ENCODE peak calls at places on chromosomes 3 and 15, in seven cellular contexts. O is heart right ventricle, X is pancreas, J is foreskin fibroblast, S is fibroblast of lung, Z is right lobe of liver, Y is transverse colon. D is an unnamed sample.
A peak's percentile ranks its signal among the peaks of the same experiment; 100 is the strongest.

GRCh38 chr15:38564557-38565286 is at the start of gene RASGRP1:
- DNase-seq in J (peak; percentile 67), Z (peak; percentile 72), Y (peak; percentile 81), O (peak; percentile 24), X (peak; percentile 64), S (peak; percentile 33), D (peak; percentile 36)

GRCh38 chr15:82650046-82650670 is 3.0 kb upstream of the CPEB1 start:
- DNase-seq in S (no peak), J (no peak), Y (no peak), O (no peak), Z (no peak), X (no peak), D (no peak)

GRCh38 chr3:47802734-47803477 is at the start of gene DHX30:
- DNase-seq in J (peak; percentile 96), O (peak; percentile 88), Z (peak; percentile 92), S (peak; percentile 86), X (peak; percentile 87), Y (peak; percentile 89), D (peak; percentile 87)

GRCh38 chr3:182710557-182711157 is 82.6 kb upstream of the ATP11B start:
- DNase-seq in S (peak; percentile 16), X (no peak), J (peak; percentile 42), O (no peak), Y (no peak), Z (no peak), D (peak; percentile 37)

GRCh38 chr3:159499031-159499793 is 489.4 kb upstream of the IL12A start:
- DNase-seq in X (no peak), S (no peak), J (peak; percentile 49), O (no peak), Z (no peak), Y (no peak), D (peak; percentile 14)

GRCh38 chr3:174355505-174355904 is 503.6 kb upstream of the NAALADL2 start:
- DNase-seq in Z (no peak), O (no peak), J (peak; percentile 48), S (peak; percentile 47), Y (no peak), X (no peak), D (peak; percentile 40)

GRCh38 chr15:96117275-96117674 is 213.2 kb upstream of the NR2F2 start:
- DNase-seq in Y (no peak), X (no peak), Z (no peak), O (no peak), S (no peak), J (no peak), D (no peak)

GRCh38 chr3:16205156-16205870 is 30.8 kb downstream of the GALNT15 start:
- DNase-seq in O (no peak), S (no peak), J (no peak), Z (no peak), X (no peak), Y (no peak), D (no peak)

GRCh38 chr15:65796610-65797012 is 4.5 kb upstream of the DENND4A start:
- DNase-seq in Y (no peak), J (peak; percentile 80), S (peak; percentile 60), O (no peak), X (no peak), Z (no peak), D (peak; percentile 82)

GRCh38 chr3:33650495-33650894 is 67.6 kb downstream of the CLASP2 start:
- DNase-seq in Z (no peak), X (no peak), J (no peak), O (no peak), Y (no peak), S (no peak), D (no peak)

GRCh38 chr3:179717219-179717618 is 64.4 kb downstream of the USP13 start:
- DNase-seq in O (no peak), J (no peak), Z (no peak), X (no peak), Y (no peak), S (no peak), D (no peak)

GRCh38 chr15:39530446-39531342 is 50.2 kb upstream of the THBS1 start:
- DNase-seq in O (no peak), Y (no peak), X (no peak), Z (no peak), J (peak; percentile 83), S (peak; percentile 36), D (peak; percentile 12)

GRCh38 chr15:54836052-54836795 is 360.5 kb downstream of the RSL24D1 start:
- DNase-seq in S (no peak), J (no peak), Y (no peak), O (no peak), Z (no peak), X (no peak), D (no peak)

GRCh38 chr3:192745150-192745549 is 17.8 kb upstream of the FGF12 start:
- DNase-seq in Y (no peak), S (no peak), J (no peak), Z (no peak), O (no peak), X (no peak), D (no peak)

GRCh38 chr15:69303337-69304175 is 4.8 kb downstream of the PAQR5 start:
- DNase-seq in X (no peak), Y (no peak), Z (no peak), O (no peak), S (peak; percentile 51), J (peak; percentile 37), D (peak; percentile 24)

GRCh38 chr3:30188713-30189112 is 417.7 kb upstream of the TGFBR2 start:
- DNase-seq in Z (no peak), O (peak; percentile 16), J (peak; percentile 49), Y (no peak), S (no peak), X (no peak), D (peak; percentile 46)

GRCh38 chr15:73597036-73597638 is 36.1 kb downstream of the NPTN start:
- DNase-seq in O (no peak), X (no peak), J (no peak), Z (no peak), S (no peak), Y (no peak), D (no peak)

GRCh38 chr3:177284383-177284881 is 87.2 kb upstream of the TBL1XR1 start:
- DNase-seq in O (peak; percentile 20), S (peak; percentile 82), Z (no peak), X (no peak), J (peak; percentile 76), Y (peak; percentile 59), D (peak; percentile 54)

GRCh38 chr15:48112242-48112641 is 8.5 kb upstream of the SLC24A5 start:
- DNase-seq in O (no peak), Z (no peak), X (no peak), J (peak; percentile 9), Y (no peak), S (peak; percentile 49), D (peak; percentile 39)

GRCh38 chr15:100042558-100042957 is 299.2 kb downstream of the ADAMTS17 start:
- DNase-seq in O (no peak), S (no peak), Z (no peak), J (peak; percentile 18), Y (no peak), X (no peak), D (no peak)
- H3K4me3 ChIP-seq in O (no peak overlapping the region), S (no peak overlapping the region), Z (no peak overlapping the region), J (no peak overlapping the region), Y (no peak overlapping the region), X (no peak overlapping the region), D (no peak overlapping the region)

DNA sequence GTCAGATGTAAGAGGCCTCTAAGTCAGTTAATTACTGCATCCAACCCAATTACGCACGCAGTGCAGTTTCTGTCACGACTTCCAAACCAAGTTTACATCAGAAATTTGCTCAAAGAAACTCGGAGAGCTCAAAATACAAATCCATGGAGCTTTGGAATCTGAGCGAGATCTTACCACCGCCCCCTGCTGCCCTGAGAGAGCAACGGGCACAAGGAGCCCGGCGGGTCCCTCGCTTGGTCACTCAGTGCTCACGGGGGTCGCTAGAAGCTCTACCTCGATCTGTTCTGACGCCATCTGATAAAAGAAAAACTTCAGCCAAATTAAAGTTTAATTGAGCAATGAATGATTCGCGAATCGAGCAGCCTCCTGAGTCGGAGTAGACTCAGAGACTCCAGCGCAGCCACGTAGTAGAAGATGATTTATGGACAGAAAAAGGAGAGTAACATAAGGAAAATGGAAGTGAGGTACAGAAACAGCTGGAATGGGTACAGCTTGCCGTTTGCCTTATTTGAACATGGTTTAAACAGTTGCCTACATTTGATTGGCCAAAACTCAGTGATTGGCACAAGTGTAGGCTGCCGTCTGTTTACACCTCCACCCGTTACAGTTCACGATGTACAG is 232.7 kb upstream of the ATP10A start:
- DNase-seq in Z (no peak), O (no peak), S (no peak), J (no peak), Y (no peak), X (no peak), D (no peak)
- TF ChIP-seq CTCF in Z (no peak), O (peak; percentile 8), S (no peak), J (peak; percentile 41), Y (no peak), X (peak; percentile 36), D (peak; percentile 4)

GRCh38 chr15:80999623-81000036 is 1.1 kb upstream of the TLNRD1 start:
- DNase-seq in Y (peak; percentile 85), X (peak; percentile 75), O (no peak), S (no peak), Z (peak; percentile 42), J (no peak), D (no peak)
- H3K4me3 ChIP-seq in Y (no peak overlapping the region), X (peak overlapping the region; percentile 98), O (peak overlapping the region; percentile 98), S (peak overlapping the region; percentile 90), Z (peak overlapping the region; percentile 85), J (peak overlapping the region; percentile 86), D (peak overlapping the region; percentile 90)

GRCh38 chr3:143122089-143122430 is 2.5 kb downstream of the CHST2 start:
- DNase-seq in O (no peak), Z (no peak), Y (no peak), J (no peak), X (no peak), S (no peak), D (no peak)

GRCh38 chr3:143120716-143121239 is 1.2 kb downstream of the CHST2 start:
- DNase-seq in Z (peak; percentile 26), J (peak; percentile 75), S (peak; percentile 49), O (peak; percentile 11), X (no peak), Y (peak; percentile 19), D (peak; percentile 50)

GRCh38 chr3:143122608-143123352 is 3.2 kb downstream of the CHST2 start:
- DNase-seq in O (no peak), X (no peak), Y (no peak), S (no peak), Z (no peak), J (no peak), D (no peak)

GRCh38 chr3:143119974-143120715 is 574 bp downstream of the CHST2 start:
- DNase-seq in S (peak; percentile 20), Y (peak; percentile 17), J (peak; percentile 61), O (peak; percentile 8), Z (peak; percentile 35), X (no peak), D (no peak)

DNA sequence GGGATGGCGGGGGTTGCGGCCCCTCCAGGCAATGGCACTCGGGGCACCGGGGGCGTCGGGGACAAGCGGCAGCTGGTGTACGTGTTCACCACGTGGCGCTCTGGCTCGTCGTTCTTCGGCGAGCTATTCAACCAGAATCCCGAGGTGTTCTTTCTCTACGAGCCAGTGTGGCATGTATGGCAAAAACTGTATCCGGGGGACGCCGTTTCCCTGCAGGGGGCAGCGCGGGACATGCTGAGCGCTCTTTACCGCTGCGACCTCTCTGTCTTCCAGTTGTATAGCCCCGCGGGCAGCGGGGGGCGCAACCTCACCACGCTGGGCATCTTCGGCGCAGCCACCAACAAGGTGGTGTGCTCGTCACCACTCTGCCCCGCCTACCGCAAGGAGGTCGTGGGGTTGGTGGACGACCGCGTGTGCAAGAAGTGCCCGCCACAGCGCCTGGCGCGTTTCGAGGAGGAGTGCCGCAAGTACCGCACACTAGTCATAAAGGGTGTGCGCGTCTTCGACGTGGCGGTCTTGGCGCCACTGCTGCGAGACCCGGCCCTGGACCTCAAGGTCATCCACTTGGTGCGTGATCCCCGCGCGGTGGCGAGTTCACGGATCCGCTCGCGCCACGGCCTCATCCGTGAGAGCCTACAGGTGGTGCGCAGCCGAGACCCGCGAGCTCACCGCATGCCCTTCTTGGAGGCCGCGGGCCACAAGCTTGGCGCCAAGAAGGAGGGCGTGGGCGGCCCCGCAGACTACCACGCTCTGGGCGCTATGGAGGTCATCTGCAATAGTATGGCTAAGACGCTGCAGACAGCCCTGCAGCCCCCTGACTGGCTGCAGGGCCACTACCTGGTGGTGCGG is 1.9 kb downstream of the CHST2 start:
- DNase-seq in X (peak; percentile 23), O (peak; percentile 50), Y (peak; percentile 50), Z (peak; percentile 46), J (peak; percentile 94), S (peak; percentile 85), D (peak; percentile 73)
- TF ChIP-seq CTCF in X (no peak), O (no peak), Y (no peak), Z (peak; percentile 25), J (peak; percentile 84), S (peak; percentile 78), D (peak; percentile 57)

D was measured in fibroblast of pulmonary artery.